ENCODE peak calls at places on chromosomes 11 and 22, in four cellular contexts. O is fibroblast of lung; W is CD8-positive, alpha-beta T cell; V is heart right ventricle. U is an unnamed sample.

GRCh38 chr22:41638124-41638523 is 17.0 kb downstream of the XRCC6 start:
- DNase-seq in O (no peak), W (no peak), V (no peak), U (no peak)

GRCh38 chr11:62500066-62501035 is 46.3 kb downstream of the AHNAK start:
- DNase-seq in O (no peak), W (no peak), V (no peak), U (no peak)

GRCh38 chr11:7592706-7593105 is 78.9 kb downstream of the PPFIBP2 start:
- DNase-seq in O (no peak), W (no peak), V (peak; percentile 44), U (peak; percentile 94)

GRCh38 chr11:95884364-95884763 is 39.5 kb downstream of the MTMR2 start:
- DNase-seq in O (peak; percentile 87), W (no peak), V (no peak), U (peak; percentile 67)

GRCh38 chr11:35990816-35991215 is 47.0 kb downstream of the LDLRAD3 start:
- DNase-seq in O (no peak), W (no peak), V (no peak), U (no peak)

GRCh38 chr11:68569357-68569756 is 108.8 kb downstream of the PPP6R3 start:
- DNase-seq in O (peak; percentile 22), W (no peak), V (no peak), U (no peak)

GRCh38 chr22:47172771-47173534 is 410.5 kb downstream of the TBC1D22A start:
- DNase-seq in O (no peak), W (no peak), V (peak; percentile 6), U (no peak)

GRCh38 chr11:118537409-118537980 is 6.5 kb downstream of the TMEM25 start:
- DNase-seq in O (no peak), W (no peak), V (no peak), U (no peak)

GRCh38 chr11:77107950-77108349 is 5.3 kb downstream of the OMP start:
- DNase-seq in O (peak; percentile 94), W (no peak), V (no peak), U (peak; percentile 93)

GRCh38 chr11:112537846-112538330 is 277.2 kb upstream of the PLET1 start:
- DNase-seq in O (no peak), W (no peak), V (no peak), U (no peak)

GRCh38 chr22:24133187-24133965 is 47.9 kb upstream of the SUSD2 start:
- DNase-seq in O (no peak), W (no peak), V (no peak), U (peak; percentile 15)

GRCh38 chr22:30325065-30325720 is 1.5 kb downstream of the TBC1D10A start:
- DNase-seq in O (peak; percentile 88), W (no peak), V (no peak), U (peak; percentile 91)

GRCh38 chr22:47015589-47016178 is 253.2 kb downstream of the TBC1D22A start:
- DNase-seq in O (no peak), W (no peak), V (no peak), U (no peak)

GRCh38 chr11:12248330-12248729 is 129.0 kb upstream of the PARVA start:
- DNase-seq in O (peak; percentile 40), W (no peak), V (peak; percentile 81), U (no peak)

GRCh38 chr11:62556872-62557631 is 10.4 kb upstream of the AHNAK start:
- DNase-seq in O (no peak), W (no peak), V (no peak), U (no peak)

GRCh38 chr11:100574894-100575769 is 112.0 kb upstream of the ARHGAP42 start:
- DNase-seq in O (peak; percentile 34), W (no peak), V (no peak), U (peak; percentile 45)

GRCh38 chr22:22103078-22103593 is 120.5 kb upstream of the TOP3B start:
- DNase-seq in O (no peak), W (no peak), V (no peak), U (no peak)

GRCh38 chr11:57324154-57324885 is 432 bp downstream of the TNKS1BP1 start:
- DNase-seq in O (peak; percentile 52), W (no peak), V (peak; percentile 54), U (peak; percentile 68)

GRCh38 chr11:44456544-44457270 is 108.8 kb upstream of the CD82 start:
- DNase-seq in O (no peak), W (no peak), V (no peak), U (no peak)

GRCh38 chr11:22566293-22566692 is 59.3 kb downstream of the FANCF start:
- DNase-seq in O (no peak), W (no peak), V (no peak), U (no peak)

GRCh38 chr11:40129276-40129675 is 1330.2 kb downstream of the LRRC4C start:
- DNase-seq in O (no peak), W (no peak), V (no peak), U (no peak)

GRCh38 chr22:31625661-31626426 is 36.2 kb downstream of the PISD start:
- DNase-seq in O (peak; percentile 40), W (no peak), V (peak; percentile 37), U (peak; percentile 52)
- H3K4me3 ChIP-seq in O (no peak overlapping the region), W (no peak overlapping the region), V (peak overlapping the region; percentile 27), U (no peak overlapping the region)

GRCh38 chr11:121933294-121933693 is 182.7 kb downstream of the BLID start:
- DNase-seq in O (no peak), W (no peak), V (no peak), U (no peak)

GRCh38 chr11:121932646-121933185 is 183.3 kb downstream of the BLID start:
- DNase-seq in O (peak; percentile 32), W (no peak), V (no peak), U (no peak)

GRCh38 chr11:121931748-121932352 is 184.2 kb downstream of the BLID start:
- DNase-seq in O (no peak), W (no peak), V (no peak), U (no peak)

GRCh38 chr11:121931121-121931520 is 184.9 kb downstream of the BLID start:
- DNase-seq in O (no peak), W (no peak), V (no peak), U (no peak)

GRCh38 chr11:121933694-121934093 is 182.3 kb downstream of the BLID start:
- DNase-seq in O (peak; percentile 6), W (no peak), V (no peak), U (no peak)
- TF ChIP-seq CTCF in O (no peak), W (no peak), V (no peak), U (no peak)

DNA sequence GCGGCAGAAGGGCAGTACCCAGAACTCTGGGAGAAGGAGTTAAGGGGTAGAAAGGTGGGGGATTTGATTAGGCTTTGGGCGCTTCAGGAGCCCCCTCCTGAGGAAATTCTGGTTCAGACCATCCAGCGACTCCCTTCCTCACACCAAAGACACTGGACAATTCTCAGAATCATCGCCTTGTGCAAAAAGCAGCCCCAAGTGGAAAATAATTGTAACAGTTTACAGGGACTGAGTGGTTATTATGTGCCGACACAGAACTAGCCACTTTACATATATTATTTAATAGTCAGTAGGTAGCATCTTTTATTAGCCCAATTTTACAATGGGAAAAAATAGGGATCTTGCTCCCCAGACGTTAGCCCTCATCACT is 667 bp upstream of the TRIM3 start:
- DNase-seq in O (no peak), W (no peak), V (no peak), U (no peak)
- H3K4me3 ChIP-seq in O (peak overlapping the region; percentile 67), W (peak overlapping the region; percentile 40), V (peak overlapping the region; percentile 95), U (peak overlapping the region; percentile 65)

GRCh38 chr11:111429066-111429506 is 50.0 kb upstream of the POU2AF1 start:
- DNase-seq in O (no peak), W (no peak), V (no peak), U (peak; percentile 81)
- TF ChIP-seq CTCF in O (peak; percentile 83), W (peak; percentile 40), V (peak; percentile 46), U (peak; percentile 81)

DNA sequence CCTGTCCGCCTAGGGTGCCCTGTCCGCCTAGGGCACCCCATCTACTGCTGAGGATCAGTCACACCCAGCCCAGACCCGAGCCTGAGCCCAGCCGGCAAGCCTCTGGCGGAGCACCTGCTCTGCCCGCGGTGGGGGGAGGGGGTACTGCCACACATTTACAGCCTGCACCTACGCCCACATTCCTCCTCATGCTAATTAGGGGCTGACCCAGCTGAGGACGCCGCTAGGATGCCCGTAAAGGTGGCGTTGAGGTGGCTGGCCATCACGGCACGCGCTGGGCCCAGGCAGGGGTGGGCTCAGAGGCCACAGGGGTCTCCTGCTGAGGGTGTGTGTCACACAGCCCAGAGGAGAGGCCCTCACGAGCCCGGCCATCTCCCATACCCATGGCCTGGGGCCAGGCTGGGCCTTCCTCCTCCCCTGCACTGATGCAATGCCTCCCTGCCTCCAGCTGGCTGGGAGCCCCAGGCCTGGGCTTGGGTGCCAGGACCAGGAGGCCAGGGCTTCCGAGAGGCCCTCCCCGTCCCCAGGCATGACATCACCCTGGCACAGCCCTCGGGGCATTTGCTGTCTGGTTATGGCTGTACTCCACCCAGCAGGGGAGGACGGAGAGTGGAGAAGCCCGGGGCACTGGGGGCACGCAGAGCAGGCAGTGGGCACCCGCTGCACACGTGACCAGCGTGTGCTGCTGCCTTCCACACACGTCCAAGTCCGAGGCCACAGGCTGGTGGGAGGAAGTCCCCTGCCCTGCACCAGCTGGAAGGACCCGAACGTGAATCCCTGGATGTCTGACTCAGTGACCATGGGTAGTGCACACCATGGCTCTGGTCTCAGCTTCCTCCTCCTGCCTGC is 12.7 kb downstream of the DUSP8 start:
- DNase-seq in O (peak; percentile 69), W (no peak), V (peak; percentile 90), U (peak; percentile 90)
- H3K4me3 ChIP-seq in O (no peak overlapping the region), W (no peak overlapping the region), V (peak overlapping the region; percentile 5), U (no peak overlapping the region)

GRCh38 chr11:65060913-65061408 is 2.6 kb upstream of the NAALADL1 start:
- DNase-seq in O (peak; percentile 8), W (no peak), V (no peak), U (peak; percentile 26)
- TF ChIP-seq CTCF in O (peak; percentile 37), W (no peak), V (no peak), U (peak; percentile 34)

U was measured in cardiac fibroblast.